ENCODE peak calls at places on chromosomes 1 and 21, in six cellular contexts. B is neural progenitor cell; X is prostate gland; O is CD4-positive, alpha-beta T cell; V is stomach; C is mucosa of descending colon. D is an unnamed sample.

GRCh38 chr1:230280054-230280795 is 145.9 kb downstream of the PGBD5 start:
- DNase-seq in B (no peak), X (no peak), O (no peak), V (no peak), C (no peak), D (no peak)

GRCh38 chr1:178367151-178367550 is 129.6 kb downstream of the CLEC20A start:
- DNase-seq in B (no peak), X (no peak), O (no peak), V (no peak), C (no peak), D (no peak)

GRCh38 chr21:15966651-15967050 is 236.9 kb downstream of the USP25 start:
- DNase-seq in B (no peak), X (no peak), O (no peak), V (no peak), C (no peak), D (no peak)

GRCh38 chr1:28680141-28680540 is 11.6 kb downstream of the GMEB1 start:
- DNase-seq in B (no peak), X (no peak), O (no peak), V (no peak), C (no peak), D (no peak)

GRCh38 chr1:10668241-10668761 is 128.1 kb downstream of the CASZ1 start:
- DNase-seq in B (peak; percentile 72), X (no peak), O (no peak), V (peak; percentile 60), C (no peak), D (no peak)

GRCh38 chr1:48726557-48726956 is 50.1 kb downstream of the BEND5 start:
- DNase-seq in B (no peak), X (no peak), O (no peak), V (no peak), C (no peak), D (no peak)

GRCh38 chr1:8197493-8198282 is 120.2 kb upstream of the SLC45A1 start:
- DNase-seq in B (no peak), X (peak; percentile 73), O (no peak), V (peak; percentile 58), C (peak; percentile 41), D (no peak)

GRCh38 chr1:24567792-24568388 is 12.0 kb downstream of the NCMAP start:
- DNase-seq in B (peak; percentile 26), X (peak; percentile 81), O (no peak), V (peak; percentile 87), C (peak; percentile 77), D (no peak)

GRCh38 chr1:218779341-218779831 is 394.3 kb upstream of the LYPLAL1 start:
- DNase-seq in B (no peak), X (no peak), O (no peak), V (no peak), C (no peak), D (no peak)

GRCh38 chr1:198929961-198930599 is 291.2 kb downstream of the PTPRC start:
- DNase-seq in B (no peak), X (no peak), O (no peak), V (no peak), C (no peak), D (no peak)

GRCh38 chr1:69913967-69914366 is 291.4 kb downstream of the LRRC40 start:
- DNase-seq in B (no peak), X (no peak), O (no peak), V (no peak), C (no peak), D (no peak)

GRCh38 chr1:56077223-56077622 is 502.1 kb downstream of the PLPP3 start:
- DNase-seq in B (no peak), X (no peak), O (no peak), V (no peak), C (no peak), D (no peak)

GRCh38 chr1:152906023-152906565 is 2.3 kb upstream of the IVL start:
- DNase-seq in B (no peak), X (no peak), O (no peak), V (no peak), C (no peak), D (no peak)

GRCh38 chr1:157566484-157567300 is 14.4 kb upstream of the FCRL5 start:
- DNase-seq in B (no peak), X (no peak), O (no peak), V (no peak), C (no peak), D (no peak)

GRCh38 chr1:110035236-110035752 is 870 bp downstream of the STRIP1 start:
- DNase-seq in B (no peak), X (no peak), O (no peak), V (no peak), C (no peak), D (no peak)

GRCh38 chr21:42198949-42199348 is 20.0 kb upstream of the ABCG1 start:
- DNase-seq in B (no peak), X (no peak), O (no peak), V (no peak), C (no peak), D (no peak)

GRCh38 chr1:23548704-23549143 is 10.6 kb downstream of the ID3 start:
- DNase-seq in B (no peak), X (no peak), O (no peak), V (no peak), C (peak; percentile 59), D (no peak)

GRCh38 chr1:44609412-44609767 is 64.9 kb downstream of the TMEM53 start:
- DNase-seq in B (peak; percentile 85), X (peak; percentile 24), O (peak; percentile 6), V (peak; percentile 69), C (peak; percentile 51), D (peak; percentile 49)

GRCh38 chr1:31020007-31020790 is 45.3 kb downstream of the PUM1 start:
- DNase-seq in B (no peak), X (no peak), O (no peak), V (no peak), C (no peak), D (no peak)

GRCh38 chr1:161727343-161727924 is 6.1 kb downstream of the FCRLB start:
- DNase-seq in B (no peak), X (no peak), O (peak; percentile 26), V (no peak), C (no peak), D (no peak)

GRCh38 chr21:42578034-42578433 is 64.4 kb downstream of the SLC37A1 start:
- DNase-seq in B (no peak), X (no peak), O (no peak), V (no peak), C (peak; percentile 7), D (no peak)

DNA sequence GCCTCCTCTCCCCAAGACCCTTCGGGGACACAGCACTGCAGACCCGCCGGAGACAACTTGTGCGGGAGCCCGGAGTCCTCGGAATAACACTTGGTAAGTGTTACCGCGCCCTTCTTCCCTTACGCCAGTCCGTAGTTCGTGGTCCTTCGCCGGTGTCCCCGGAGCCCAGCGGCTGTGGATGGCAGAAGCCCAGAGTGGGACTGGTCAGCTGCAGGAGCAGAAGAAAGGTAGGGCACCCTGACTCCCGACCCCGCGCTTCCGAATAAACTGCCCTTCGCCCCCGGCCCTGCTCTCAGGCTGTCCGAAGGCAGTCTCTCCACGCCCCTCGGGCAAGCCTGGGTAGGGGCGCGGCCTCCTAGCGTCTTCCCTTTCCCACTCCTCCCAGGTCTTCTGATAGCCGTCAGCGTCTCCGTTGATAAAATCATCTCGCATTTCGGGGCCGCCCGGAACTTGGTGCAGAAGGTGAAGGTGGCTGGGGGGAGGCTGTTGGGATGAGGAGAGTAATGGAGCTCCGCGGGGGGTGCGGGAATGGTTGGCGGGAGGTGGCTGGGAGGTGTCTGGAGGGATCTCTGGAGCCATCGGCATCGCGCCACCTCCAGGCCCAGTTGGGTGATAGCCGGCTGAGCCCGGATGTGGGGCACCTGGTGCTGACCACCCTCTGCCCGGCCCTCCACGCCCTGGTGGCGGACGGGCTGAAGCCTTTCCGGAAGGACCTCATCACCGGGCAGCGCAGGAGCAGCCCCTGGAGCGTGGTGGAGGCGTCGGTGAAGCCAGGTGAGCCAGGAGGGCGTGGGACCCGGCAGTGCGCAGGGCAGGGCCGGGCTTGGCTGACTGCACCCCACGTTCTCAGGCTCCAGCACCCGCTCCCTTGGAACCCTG is 4.3 kb downstream of the RUSC1 start:
- DNase-seq in B (peak; percentile 88), X (peak; percentile 70), O (peak; percentile 22), V (peak; percentile 65), C (peak; percentile 84), D (peak; percentile 44)
- TF ChIP-seq CTCF in B (peak; percentile 65), X (peak; percentile 66), O (no peak), V (peak; percentile 40), C (peak; percentile 57), D (peak; percentile 58)

DNA sequence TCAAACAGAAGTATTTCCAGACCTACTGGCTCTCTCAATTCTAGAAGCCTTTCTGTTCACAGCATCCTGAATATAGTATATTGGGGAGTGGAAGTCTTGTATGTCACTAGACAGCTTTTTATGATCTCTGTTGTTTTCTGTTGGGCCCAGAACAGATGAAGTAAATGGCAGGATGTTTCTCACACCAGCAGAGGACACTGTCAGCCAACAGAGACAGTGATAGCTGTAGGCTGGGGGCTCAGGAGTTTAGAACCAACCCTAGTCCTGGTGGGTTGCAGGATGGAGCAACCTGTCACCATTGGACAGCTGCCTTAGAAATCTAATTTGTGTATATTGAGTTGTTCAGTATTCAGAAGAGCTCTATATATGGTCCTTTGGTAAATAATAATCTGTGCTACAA is 16.9 kb downstream of the AGO1 start:
- DNase-seq in B (no peak), X (no peak), O (no peak), V (no peak), C (no peak), D (no peak)
- TF ChIP-seq CTCF in B (peak; percentile 9), X (no peak), O (no peak), V (no peak), C (no peak), D (no peak)

GRCh38 chr1:32128479-32128878 is 20.6 kb downstream of the KPNA6 start:
- DNase-seq in B (no peak), X (no peak), O (no peak), V (no peak), C (no peak), D (no peak)

GRCh38 chr1:32128971-32129370 is 21.1 kb downstream of the KPNA6 start:
- DNase-seq in B (no peak), X (no peak), O (no peak), V (no peak), C (no peak), D (no peak)

GRCh38 chr1:32125313-32125712 is 17.5 kb downstream of the KPNA6 start:
- DNase-seq in B (no peak), X (no peak), O (no peak), V (no peak), C (no peak), D (no peak)

GRCh38 chr1:32126770-32127169 is 18.9 kb downstream of the KPNA6 start:
- DNase-seq in B (no peak), X (no peak), O (no peak), V (no peak), C (no peak), D (no peak)

GRCh38 chr1:32127780-32128179 is 19.9 kb downstream of the KPNA6 start:
- DNase-seq in B (no peak), X (no peak), O (no peak), V (no peak), C (no peak), D (no peak)
- TF ChIP-seq CTCF in B (peak; percentile 12), X (peak; percentile 9), O (no peak), V (peak; percentile 13), C (no peak), D (peak; percentile 22)

GRCh38 chr21:45319461-45320211 is 31.9 kb upstream of the POFUT2 start:
- DNase-seq in B (no peak), X (no peak), O (no peak), V (no peak), C (no peak), D (no peak)
- TF ChIP-seq CTCF in B (no peak), X (no peak), O (no peak), V (no peak), C (no peak), D (no peak)

GRCh38 chr1:6141601-6142000 is 38.5 kb downstream of the CHD5 start:
- DNase-seq in B (peak; percentile 43), X (no peak), O (no peak), V (no peak), C (no peak), D (no peak)
- TF ChIP-seq CTCF in B (peak; percentile 40), X (no peak), O (no peak), V (no peak), C (no peak), D (peak; percentile 20)